ENCODE peak calls at places on chromosome 7, in five cellular contexts. E is aorta, N is occipital lobe, A is AG09309, H is T-helper 1 cell. Y is an unnamed sample.
A peak's percentile ranks its signal among the peaks of the same experiment; 100 is the strongest.

GRCh38 chr7:35255417-35255798 is 1.5 kb upstream of the TBX20 start:
- DNase-seq in H (no peak), A (no peak), E (no peak), N (no peak), Y (no peak)

GRCh38 chr7:139300390-139300789 is 40.7 kb upstream of the FMC1 start:
- DNase-seq in A (no peak), E (no peak), N (no peak), H (no peak), Y (no peak)

GRCh38 chr7:39696631-39697030 is 73.3 kb downstream of the RALA start:
- DNase-seq in A (no peak), E (no peak), H (no peak), N (no peak), Y (no peak)

GRCh38 chr7:118183254-118183585 is 744 bp upstream of the LSM8 start:
- DNase-seq in E (no peak), A (no peak), N (no peak), H (peak; percentile 8), Y (peak; percentile 23)

GRCh38 chr7:36015733-36016132 is 137.3 kb upstream of the EEPD1 start:
- DNase-seq in N (no peak), E (no peak), A (no peak), H (no peak), Y (no peak)

GRCh38 chr7:66330961-66331360 is 125.8 kb downstream of the TPST1 start:
- DNase-seq in N (no peak), H (no peak), E (peak; percentile 54), A (no peak), Y (no peak)

GRCh38 chr7:131106681-131107342 is 220.9 kb upstream of the MKLN1 start:
- DNase-seq in E (peak; percentile 66), A (no peak), N (peak; percentile 27), H (peak; percentile 60), Y (peak; percentile 65)

GRCh38 chr7:90530263-90530662 is 60.8 kb downstream of the PTTG1IP2 start:
- DNase-seq in N (no peak), E (no peak), H (no peak), A (peak; percentile 2), Y (no peak)

GRCh38 chr7:34622182-34622581 is 35.8 kb upstream of the NPSR1 start:
- DNase-seq in H (no peak), N (no peak), A (no peak), E (no peak), Y (no peak)

GRCh38 chr7:138670594-138670993 is 30.6 kb downstream of the SVOPL start:
- DNase-seq in H (no peak), A (no peak), E (no peak), N (no peak), Y (no peak)

GRCh38 chr7:120783273-120783672 is 74.7 kb downstream of the TSPAN12 start:
- DNase-seq in E (no peak), N (no peak), H (no peak), A (no peak), Y (no peak)

GRCh38 chr7:140673063-140673769 is 471 bp downstream of the ADCK2 start:
- DNase-seq in N (peak; percentile 50), E (peak; percentile 65), H (peak; percentile 48), A (no peak), Y (peak; percentile 81)

GRCh38 chr7:114084381-114085312 is 165.8 kb upstream of the PPP1R3A start:
- DNase-seq in A (no peak), N (no peak), H (no peak), E (peak; percentile 69), Y (peak; percentile 24)

GRCh38 chr7:39811161-39811614 is 138.9 kb upstream of the CDK13 start:
- DNase-seq in E (no peak), H (no peak), A (no peak), N (no peak), Y (peak; percentile 27)

GRCh38 chr7:28102778-28103177 is 77.8 kb downstream of the JAZF1 start:
- DNase-seq in H (no peak), N (no peak), E (no peak), A (no peak), Y (no peak)

GRCh38 chr7:138163800-138164199 is 87.5 kb downstream of the AKR1D1 start:
- DNase-seq in A (no peak), E (no peak), N (no peak), H (no peak), Y (no peak)

GRCh38 chr7:50339990-50340500 is 35.5 kb downstream of the IKZF1 start:
- DNase-seq in N (no peak), E (no peak), A (no peak), H (no peak), Y (peak; percentile 49)

Y was measured in NCI-H146.